ENCODE peak calls at places on chromosomes 1 and 21, in seven cellular contexts. Y is lower leg skin, G is small intestine, A is suprapubic skin, S is fibroblast of lung, P is GM06990, B is IMR-90. O is an unnamed sample.

GRCh38 chr1:18681423-18681835 is 50.8 kb downstream of the PAX7 start:
- DNase-seq in Y (no peak), B (peak), P (no peak), G (peak), S (no peak), A (no peak), O (peak)

GRCh38 chr1:99469641-99470040 is 176.3 kb upstream of the PALMD start:
- DNase-seq in Y (no peak), A (no peak), B (peak), G (no peak), S (no peak), P (no peak), O (no peak)

GRCh38 chr1:173356211-173356762 is 120.8 kb upstream of the PRDX6 start:
- DNase-seq in B (peak), Y (no peak), A (no peak), S (peak), P (peak), G (no peak), O (no peak)

GRCh38 chr1:160161965-160162705 is 10.7 kb downstream of the ATP1A4 start:
- DNase-seq in G (no peak), P (peak), B (peak), Y (peak), S (peak), A (no peak), O (peak)

GRCh38 chr1:147721711-147722110 is 38.7 kb downstream of the GJA5 start:
- DNase-seq in A (no peak), G (no peak), S (no peak), P (no peak), B (no peak), Y (no peak), O (peak)

GRCh38 chr1:235624751-235625192 is 24.8 kb downstream of the GNG4 start:
- DNase-seq in S (peak), G (no peak), B (peak), A (no peak), P (no peak), Y (no peak), O (peak)

GRCh38 chr21:43824250-43824882 is 35.0 kb downstream of the RRP1 start:
- DNase-seq in P (no peak), A (no peak), B (peak), S (peak), Y (no peak), G (no peak), O (peak)

GRCh38 chr1:224558904-224559303 is 57.2 kb upstream of the CNIH3 start:
- DNase-seq in P (no peak), G (no peak), B (no peak), Y (no peak), A (no peak), S (no peak), O (no peak)

GRCh38 chr21:36610201-36610600 is 88.7 kb upstream of the SIM2 start:
- DNase-seq in B (peak), S (peak), G (no peak), P (no peak), Y (no peak), A (no peak), O (peak)

GRCh38 chr1:192552619-192553225 is 22.9 kb upstream of the RGS1 start:
- DNase-seq in B (no peak), A (no peak), Y (no peak), G (no peak), P (peak), S (no peak), O (no peak)

GRCh38 chr1:25610822-25611630 is 5.6 kb upstream of the MAN1C1 start:
- DNase-seq in S (peak), Y (peak), A (peak), B (peak), G (no peak), P (no peak), O (peak)

GRCh38 chr21:45970674-45971486 is 10.7 kb upstream of the COL6A1 start:
- DNase-seq in Y (peak), A (peak), B (peak), G (no peak), P (no peak), S (peak), O (peak)

GRCh38 chr1:95548211-95548610 is 314.2 kb downstream of the RWDD3 start:
- DNase-seq in P (no peak), G (no peak), S (no peak), A (no peak), B (no peak), Y (no peak), O (no peak)

GRCh38 chr1:101924700-101925099 is 72.0 kb downstream of the OLFM3 start:
- DNase-seq in S (no peak), B (no peak), Y (no peak), P (no peak), A (no peak), G (no peak), O (no peak)

GRCh38 chr1:101929343-101929742 is 67.4 kb downstream of the OLFM3 start:
- DNase-seq in Y (no peak), G (no peak), S (no peak), P (no peak), B (no peak), A (no peak), O (no peak)
- H3K4me3 ChIP-seq in Y (no peak), G (no peak), S (no peak), P (no peak), B (no peak), A (no peak), O (no peak)

GRCh38 chr1:223323491-223324484 is 40.2 kb downstream of the SUSD4 start:
- DNase-seq in A (no peak), G (no peak), S (no peak), Y (no peak), B (no peak), P (no peak), O (no peak)
- H3K4me3 ChIP-seq in A (no peak), G (no peak), S (no peak), Y (no peak), B (no peak), P (no peak), O (no peak)

GRCh38 chr1:24481098-24481497 is 21.5 kb upstream of the RCAN3 start:
- DNase-seq in S (no peak), Y (no peak), P (no peak), A (no peak), G (no peak), B (no peak), O (no peak)

GRCh38 chr1:24483441-24483840 is 19.2 kb upstream of the RCAN3 start:
- DNase-seq in A (no peak), B (no peak), G (no peak), Y (no peak), S (no peak), P (no peak), O (no peak)

GRCh38 chr1:24484208-24484607 is 18.4 kb upstream of the RCAN3 start:
- DNase-seq in P (no peak), A (no peak), S (no peak), Y (no peak), B (no peak), G (no peak), O (no peak)

GRCh38 chr1:24486296-24487065 is 16.2 kb upstream of the RCAN3 start:
- DNase-seq in S (no peak), A (peak), G (no peak), B (no peak), Y (no peak), P (no peak), O (no peak)

DNA sequence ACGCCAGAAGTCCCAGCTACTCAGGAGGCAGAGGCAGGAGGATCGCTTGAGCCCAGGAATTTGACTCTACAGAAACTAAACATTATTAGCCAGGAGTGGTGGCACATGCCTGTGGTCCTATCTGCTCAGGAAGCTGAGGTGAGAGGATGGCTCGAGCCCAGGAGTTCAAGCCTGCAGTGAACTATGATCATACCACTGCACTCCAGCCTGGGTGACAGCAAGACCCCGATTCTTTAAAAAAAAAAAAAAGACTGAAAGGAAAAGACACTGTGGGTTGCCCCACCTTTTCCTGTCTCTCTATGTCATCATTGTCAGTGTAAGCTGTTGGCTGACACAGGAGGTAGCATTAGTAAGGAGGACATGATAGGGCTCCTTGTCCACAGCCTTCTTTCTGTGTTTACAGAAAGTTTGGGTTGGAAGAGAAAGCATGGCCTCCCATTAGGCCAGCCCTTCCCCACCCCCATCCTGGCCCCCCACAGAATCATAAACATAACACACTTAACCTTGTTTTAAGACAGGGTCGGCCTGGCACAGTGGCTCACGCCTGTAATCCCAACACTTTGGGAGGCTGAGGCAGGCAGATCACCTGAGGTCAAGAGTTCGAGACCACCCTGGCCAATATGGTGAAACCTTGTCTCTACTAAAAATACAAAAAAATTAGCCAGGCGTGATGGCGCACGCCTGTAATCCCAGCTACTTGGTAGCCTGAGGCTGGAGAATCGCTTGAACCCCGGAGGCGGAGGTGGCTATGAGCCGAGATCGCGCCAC is 20.6 kb upstream of the RCAN3 start:
- DNase-seq in P (no peak), S (no peak), Y (no peak), A (no peak), G (peak), B (no peak), O (no peak)
- H3K4me3 ChIP-seq in P (no peak), S (no peak), Y (no peak), A (no peak), G (no peak), B (no peak), O (no peak)

GRCh38 chr1:32195531-32195930 is 4.9 kb upstream of the CCDC28B start:
- DNase-seq in P (no peak), G (no peak), Y (no peak), A (no peak), B (no peak), S (no peak), O (no peak)

GRCh38 chr1:32197074-32197473 is 3.3 kb upstream of the CCDC28B start:
- DNase-seq in P (no peak), S (no peak), G (no peak), A (no peak), B (no peak), Y (no peak), O (no peak)

GRCh38 chr1:32194984-32195383 is 5.4 kb upstream of the CCDC28B start:
- DNase-seq in S (no peak), B (no peak), G (no peak), A (no peak), Y (no peak), P (no peak), O (no peak)

GRCh38 chr1:32197837-32198236 is 2.6 kb upstream of the CCDC28B start:
- DNase-seq in Y (no peak), G (no peak), B (no peak), S (no peak), A (no peak), P (no peak), O (no peak)

DNA sequence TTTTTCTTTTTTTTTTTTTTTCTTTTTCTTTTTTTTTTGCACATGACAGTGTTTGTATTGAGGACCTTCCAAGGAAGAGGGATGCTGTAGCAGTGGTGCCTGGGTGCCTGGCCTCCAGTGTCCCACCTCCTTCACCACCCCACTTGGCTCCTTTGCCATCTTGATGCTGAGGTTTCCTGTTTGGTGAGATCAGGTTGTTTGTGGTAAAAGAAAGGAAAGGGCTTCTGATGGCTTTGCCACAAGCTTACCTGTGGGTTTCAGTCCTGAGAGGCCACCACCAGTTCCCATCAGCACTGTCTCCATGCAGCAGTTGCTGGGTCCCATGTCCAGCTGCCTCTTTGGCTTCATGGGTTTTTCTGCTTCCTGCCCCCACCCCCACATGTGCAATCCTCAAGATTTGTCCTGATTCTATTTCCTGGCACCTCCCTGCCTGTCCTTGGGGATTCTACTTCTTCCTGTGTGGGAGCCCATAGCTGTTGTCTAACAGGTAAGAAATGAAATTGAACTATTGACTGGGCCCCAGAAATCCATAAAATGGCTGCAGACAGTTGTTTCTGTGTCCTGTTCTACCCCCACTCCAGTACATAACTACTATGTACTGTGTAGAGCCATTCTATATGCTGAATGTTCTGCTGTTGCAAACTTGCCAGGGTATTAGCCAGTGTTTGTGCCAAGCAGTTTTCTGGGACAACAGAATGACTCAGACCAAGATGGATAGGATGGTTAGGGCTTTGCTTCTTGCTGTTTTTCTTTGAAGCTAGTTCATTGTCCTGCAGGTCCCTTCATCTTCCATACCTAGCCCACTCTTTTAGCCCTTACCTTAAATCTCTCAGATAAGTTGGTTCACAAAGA is 4.2 kb upstream of the CCDC28B start:
- DNase-seq in Y (no peak), G (no peak), A (no peak), P (no peak), B (peak), S (peak), O (peak)
- H3K4me3 ChIP-seq in Y (no peak), G (no peak), A (no peak), P (no peak), B (no peak), S (no peak), O (no peak)

DNA sequence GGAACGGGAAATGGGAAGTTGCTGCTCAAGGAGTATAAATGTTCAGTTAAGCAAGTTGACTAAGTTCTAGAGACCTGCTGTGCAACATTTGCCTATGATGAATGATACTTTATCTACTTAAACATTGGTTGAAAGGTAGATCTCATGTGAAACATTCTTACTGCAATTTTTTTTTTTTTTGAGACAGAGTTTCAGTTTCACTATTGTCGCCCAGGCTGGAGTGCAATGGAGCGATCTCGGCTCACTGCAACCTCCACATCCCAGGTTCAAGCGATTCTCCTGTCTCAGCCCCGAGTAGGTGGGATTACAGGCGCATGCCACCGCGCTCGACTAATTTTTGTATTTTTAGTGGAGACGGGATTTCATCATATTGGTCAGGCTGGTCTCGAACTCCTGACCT is 197.7 kb downstream of the HIVEP3 start:
- DNase-seq in P (peak), G (peak), B (no peak), S (no peak), A (no peak), Y (no peak), O (no peak)
- H3K4me3 ChIP-seq in P (peak), G (no peak), B (no peak), S (no peak), A (no peak), Y (no peak), O (no peak)

GRCh38 chr1:31704261-31705079 is 653 bp upstream of the COL16A1 start:
- DNase-seq in A (no peak), S (peak), P (no peak), G (peak), B (peak), Y (peak), O (peak)

GRCh38 chr1:31702836-31703404 is 897 bp downstream of the COL16A1 start:
- DNase-seq in P (no peak), G (no peak), B (peak), S (no peak), A (no peak), Y (no peak), O (no peak)

GRCh38 chr1:31705080-31705866 is 1.5 kb upstream of the COL16A1 start:
- DNase-seq in P (peak), B (peak), S (peak), Y (peak), A (no peak), G (peak), O (peak)

GRCh38 chr1:31701137-31701736 is 2.6 kb downstream of the COL16A1 start:
- DNase-seq in P (no peak), S (peak), B (peak), A (peak), G (peak), Y (peak), O (peak)

GRCh38 chr1:31703431-31704260 is at the start of gene COL16A1:
- DNase-seq in G (peak), A (peak), P (no peak), S (peak), B (peak), Y (peak), O (peak)
- H3K4me3 ChIP-seq in G (peak), A (peak), P (no peak), S (peak), B (peak), Y (peak), O (peak)

GRCh38 chr21:29775462-29775861 is 164.3 kb downstream of the GRIK1 start:
- DNase-seq in G (no peak), Y (no peak), B (no peak), P (no peak), A (no peak), S (no peak), O (no peak)
- H3K4me3 ChIP-seq in G (no peak), Y (no peak), B (no peak), P (no peak), A (no peak), S (no peak), O (no peak)